ENCODE peak calls at places on chromosome 1, in four cellular contexts. Y, F, T and I are unnamed samples. For H3K4me1, the result is how much of the 10 kb centered on the place peaks cover.

GRCh38 chr1:119327066-119327435 is 41.5 kb upstream of the HAO2 start:
- DNase-seq in Y (no peak), F (no peak), T (no peak), I (peak)

GRCh38 chr1:13828454-13829151 is 128.6 kb downstream of the PRDM2 start:
- DNase-seq in Y (no peak), F (no peak), T (no peak), I (no peak)

GRCh38 chr1:109509176-109510134 is at the start of gene AMIGO1:
- DNase-seq in Y (peak), F (peak), T (peak), I (peak)

GRCh38 chr1:160261526-160261877 is 847 bp downstream of the DCAF8 start:
- DNase-seq in Y (no peak), F (peak), T (peak), I (peak)

GRCh38 chr1:147849097-147849873 is 53.3 kb upstream of the GJA8 start:
- DNase-seq in Y (no peak), F (no peak), T (no peak), I (no peak)

GRCh38 chr1:244102051-244102450 is 51.0 kb downstream of the ZBTB18 start:
- DNase-seq in Y (no peak), F (no peak), T (no peak), I (no peak)

GRCh38 chr1:184031127-184032107 is 6.1 kb downstream of the COLGALT2 start:
- DNase-seq in Y (no peak), F (no peak), T (no peak), I (no peak)

GRCh38 chr1:18751425-18751824 is 108.0 kb downstream of the TAS1R2 start:
- DNase-seq in Y (no peak), F (no peak), T (no peak), I (no peak)

DNA sequence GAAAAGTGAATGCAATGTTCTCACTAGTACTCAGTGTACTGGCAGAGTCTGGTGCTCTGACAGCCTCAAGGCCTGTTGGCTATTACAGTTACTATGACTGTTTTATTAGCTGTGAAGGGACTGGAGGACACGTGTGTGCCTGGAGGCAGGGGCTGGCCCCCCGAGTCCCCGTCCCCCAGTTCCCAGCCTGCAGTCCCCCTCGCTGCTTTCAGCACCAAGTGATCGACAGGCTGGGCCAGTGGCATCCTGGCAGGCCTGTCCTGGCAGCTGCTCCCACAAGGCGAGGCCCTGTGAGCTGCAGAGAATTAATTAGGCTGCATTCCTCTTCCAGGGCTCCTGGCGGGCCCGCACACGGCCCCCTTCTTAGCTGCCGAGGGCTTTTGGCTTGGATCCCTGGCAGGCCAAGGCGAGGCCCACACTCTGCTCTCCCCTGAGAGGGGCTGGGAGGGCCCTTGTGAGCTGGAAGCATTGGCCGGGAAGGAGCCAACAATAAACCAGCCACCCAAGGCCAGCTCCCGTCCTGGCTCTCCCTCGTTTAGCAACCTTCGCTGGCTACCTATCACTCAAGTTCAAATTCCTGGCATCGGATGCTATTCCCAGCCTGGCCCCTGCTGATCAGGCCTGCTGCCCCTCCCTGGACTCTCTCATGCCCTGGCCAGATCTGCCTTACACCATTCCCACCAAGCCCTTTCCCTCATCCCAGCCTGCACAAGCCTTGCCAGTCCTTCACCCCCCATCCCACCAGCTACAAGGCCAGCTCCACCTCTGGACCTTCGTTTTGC is 9.8 kb downstream of the EDN2 start:
- DNase-seq in Y (peak), F (no peak), T (no peak), I (no peak)
- H3K4me1 ChIP-seq in Y (under half), F (under half), T (under half), I (under half)

GRCh38 chr1:234911787-234912186 is 216.8 kb downstream of the TOMM20 start:
- DNase-seq in Y (no peak), F (peak), T (no peak), I (no peak)
- H3K4me1 ChIP-seq in Y (under half), F (under half), T (under half), I (under half)

DNA sequence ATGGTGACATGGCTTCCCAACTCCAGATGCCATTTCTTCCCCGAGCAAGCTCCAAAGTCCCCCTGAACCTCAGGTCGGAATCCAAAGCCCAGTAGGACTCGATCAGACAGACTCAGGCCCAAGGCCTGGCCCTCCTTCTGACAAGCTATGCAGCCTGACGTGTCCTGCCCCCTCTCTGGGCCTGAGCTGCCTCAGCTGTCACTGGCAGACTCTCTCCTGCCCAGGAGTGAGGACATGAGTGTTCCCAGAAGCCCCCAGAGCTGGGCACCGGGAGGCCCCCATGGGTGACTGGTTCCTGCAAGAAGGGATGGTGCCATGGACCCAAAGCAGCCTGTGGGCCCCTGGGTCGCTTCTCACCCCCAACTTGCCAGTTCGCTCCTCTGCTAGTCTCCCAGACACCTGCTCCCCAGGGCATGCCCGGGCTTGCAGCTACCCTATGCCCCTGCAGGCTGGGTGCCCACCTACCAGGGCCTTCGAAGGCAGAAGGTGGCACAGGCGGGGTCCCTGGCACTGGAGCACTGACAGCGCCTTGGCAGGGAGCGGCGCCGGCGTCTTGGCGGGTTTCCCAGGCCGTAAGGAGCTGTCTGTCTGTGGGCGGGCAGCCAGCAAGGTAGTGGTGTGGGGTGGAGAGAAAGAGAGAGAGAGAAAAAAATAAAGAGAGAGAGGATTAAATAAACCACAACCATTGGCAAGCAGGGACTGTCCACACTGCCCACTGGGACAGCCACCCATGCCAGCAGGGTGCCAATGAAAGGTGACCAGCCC is 2.3 kb downstream of the EDN2 start:
- DNase-seq in Y (no peak), F (no peak), T (no peak), I (no peak)
- H3K4me1 ChIP-seq in Y (under half), F (under half), T (under half), I (under half)

GRCh38 chr1:53943090-53943489 is 2.4 kb downstream of the IFT25 start:
- DNase-seq in Y (no peak), F (no peak), T (no peak), I (no peak)
- H3K4me1 ChIP-seq in Y (under half), F (under half), T (under half), I (under half)

GRCh38 chr1:47987601-47988000 is 9.6 kb downstream of the TRABD2B start:
- DNase-seq in Y (no peak), F (no peak), T (no peak), I (no peak)
- H3K4me1 ChIP-seq in Y (under half), F (under half), T (under half), I (under half)